ENCODE peak calls at places on chromosomes 11 and 22, in eight cellular contexts. B, N, M, U, Z, J, Q and F are unnamed samples.
A peak's percentile ranks its signal among the peaks of the same experiment; 100 is the strongest.

GRCh38 chr11:10544491-10545470 is 3.8 kb upstream of the RNF141 start:
- DNase-seq in J (no peak), B (no peak), Q (no peak), N (no peak), U (no peak), M (no peak), Z (no peak), F (no peak)

GRCh38 chr11:121930004-121930965 is 185.7 kb downstream of the BLID start:
- DNase-seq in J (no peak), Q (no peak), M (no peak), B (no peak), Z (no peak), U (no peak), N (no peak), F (peak; percentile 22)

GRCh38 chr11:75921808-75922207 is 106.8 kb downstream of the UVRAG start:
- DNase-seq in J (no peak), Q (no peak), Z (no peak), N (no peak), M (no peak), B (no peak), U (no peak), F (no peak)

GRCh38 chr11:47980093-47980906 is at the start of gene PTPRJ:
- DNase-seq in B (peak; percentile 27), M (peak; percentile 46), Z (peak; percentile 88), J (peak; percentile 73), N (no peak), Q (peak; percentile 63), U (peak; percentile 67), F (peak; percentile 82)

GRCh38 chr11:116840746-116841296 is 3.4 kb upstream of the APOA1 start:
- DNase-seq in B (no peak), M (no peak), U (peak; percentile 37), Q (peak; percentile 10), N (no peak), J (no peak), Z (no peak), F (no peak)

GRCh38 chr11:118883368-118884071 is at the start of gene CXCR5:
- DNase-seq in B (no peak), M (peak; percentile 47), Z (no peak), U (no peak), N (no peak), Q (no peak), J (no peak), F (no peak)

GRCh38 chr11:114564836-114565235 is 5.2 kb upstream of the NXPE1 start:
- DNase-seq in J (no peak), U (no peak), Z (no peak), Q (no peak), B (no peak), N (no peak), M (no peak), F (no peak)

GRCh38 chr11:59135648-59136461 is 6.8 kb upstream of the FAM111A start:
- DNase-seq in B (peak; percentile 79), Q (peak; percentile 79), U (peak; percentile 88), M (peak; percentile 81), J (peak; percentile 77), Z (peak; percentile 97), N (peak; percentile 49), F (peak; percentile 81)

GRCh38 chr11:126878892-126879291 is 121.7 kb downstream of the KIRREL3 start:
- DNase-seq in N (no peak), J (no peak), B (no peak), Z (no peak), U (no peak), M (no peak), Q (no peak), F (no peak)

GRCh38 chr11:60831143-60831500 is 10.8 kb upstream of the CCDC86 start:
- DNase-seq in M (peak; percentile 83), N (peak; percentile 68), Z (peak; percentile 96), U (peak; percentile 83), J (peak; percentile 83), Q (peak; percentile 85), B (peak; percentile 80), F (peak; percentile 85)

DNA sequence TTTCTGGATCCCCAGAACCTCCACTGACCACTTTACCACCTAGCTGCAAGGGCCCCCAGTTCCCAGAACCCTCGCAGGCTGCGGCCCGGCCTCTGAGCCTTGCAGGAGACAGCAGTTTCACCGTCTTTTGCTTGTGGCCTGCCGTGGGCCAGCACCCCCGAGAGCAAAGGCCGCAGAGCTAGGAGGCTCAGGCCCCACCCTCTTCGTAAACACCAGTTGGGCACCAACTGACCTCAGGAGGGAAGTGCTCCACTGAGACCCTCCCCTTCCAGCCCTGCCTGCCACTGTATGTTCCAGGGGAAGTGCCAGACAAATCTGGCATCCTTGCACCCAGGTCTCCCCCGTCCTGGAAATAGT is 23.3 kb upstream of the CREB3L1 start:
- DNase-seq in Z (no peak), M (no peak), B (no peak), N (no peak), U (no peak), Q (no peak), J (no peak), F (no peak)
- TF ChIP-seq CTCF in Z (no peak), M (no peak), B (no peak), N (no peak), U (no peak), Q (no peak), J (no peak), F (no peak)

GRCh38 chr11:94128171-94128745 is 383 bp upstream of the PANX1 start:
- DNase-seq in Z (peak; percentile 87), B (no peak), U (no peak), Q (no peak), N (no peak), J (no peak), M (peak; percentile 49), F (no peak)

GRCh38 chr11:94128746-94129504 is at the start of gene PANX1:
- DNase-seq in Q (peak; percentile 74), U (peak; percentile 90), J (peak; percentile 61), Z (peak; percentile 95), B (peak; percentile 78), N (peak; percentile 54), M (peak; percentile 83), F (peak; percentile 88)

GRCh38 chr11:94130589-94131362 is 2.1 kb downstream of the PANX1 start:
- DNase-seq in N (no peak), J (no peak), Q (no peak), U (no peak), Z (peak; percentile 87), B (peak; percentile 31), M (no peak), F (no peak)

GRCh38 chr11:94131363-94132115 is 2.9 kb downstream of the PANX1 start:
- DNase-seq in M (peak; percentile 62), J (no peak), N (no peak), B (peak; percentile 56), Q (peak; percentile 59), U (no peak), Z (no peak), F (peak; percentile 59)

DNA sequence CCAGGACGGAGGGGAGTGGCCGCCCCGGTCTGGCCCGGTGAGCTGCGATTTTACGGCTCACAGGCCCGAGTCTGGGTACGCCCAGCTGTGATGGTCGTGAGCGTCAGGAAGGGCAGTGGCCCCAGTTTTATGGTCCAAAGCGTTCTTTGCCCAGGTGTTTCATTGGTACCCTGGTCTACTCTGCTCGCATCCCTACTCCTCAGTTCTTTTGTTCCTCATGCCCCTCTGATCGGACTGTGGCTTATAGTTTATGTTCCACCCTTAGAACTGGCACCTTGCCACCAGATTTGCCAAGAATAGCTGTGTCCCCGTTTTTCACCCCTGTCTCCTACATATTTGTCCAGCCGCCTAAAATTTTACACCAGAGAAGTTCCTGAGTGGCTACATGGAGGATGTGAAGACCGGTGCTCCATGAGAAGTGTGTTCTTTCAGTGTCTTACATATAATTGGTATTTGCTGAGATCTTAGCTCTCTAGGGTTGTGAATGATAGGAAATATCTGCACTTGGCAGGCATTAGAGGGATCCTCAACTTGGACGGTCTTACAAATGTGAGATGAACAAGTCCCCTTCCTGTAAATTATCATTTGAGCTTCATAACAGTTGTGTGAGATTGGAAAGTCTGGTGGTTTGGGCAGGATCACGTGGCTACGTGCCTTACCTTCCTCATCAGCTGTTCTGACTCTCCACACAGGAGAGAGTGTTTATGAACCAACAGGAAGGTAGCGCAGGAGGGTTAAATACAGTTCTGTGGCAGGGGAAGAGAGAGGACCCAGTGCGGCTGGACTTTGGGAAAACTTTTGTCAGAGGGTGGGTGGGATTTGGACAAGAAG is 1.1 kb downstream of the PANX1 start:
- DNase-seq in B (no peak), Q (peak; percentile 52), N (peak; percentile 56), M (no peak), Z (no peak), J (no peak), U (no peak), F (no peak)
- TF ChIP-seq POLR2A in B (no peak), Q (no peak), N (no peak), M (no peak), Z (no peak), J (no peak), U (no peak), F (no peak)

GRCh38 chr22:50606126-50606525 is 5.5 kb downstream of the MAPK8IP2 start:
- DNase-seq in Q (no peak), U (peak; percentile 31), Z (no peak), J (no peak), B (no peak), M (no peak), N (no peak), F (no peak)
- TF ChIP-seq CTCF in Q (no peak), U (no peak), Z (no peak), J (no peak), B (no peak), M (no peak), N (no peak), F (no peak)

GRCh38 chr22:22027955-22028354 is 45.4 kb upstream of the TOP3B start:
- DNase-seq in U (no peak), B (no peak), M (no peak), J (no peak), Z (no peak), N (no peak), Q (no peak), F (no peak)

GRCh38 chr22:22024440-22024839 is 41.9 kb upstream of the TOP3B start:
- DNase-seq in U (no peak), J (no peak), M (no peak), Z (no peak), B (no peak), Q (no peak), N (no peak), F (no peak)

GRCh38 chr22:22023581-22024137 is 41.1 kb upstream of the TOP3B start:
- DNase-seq in N (no peak), B (no peak), Z (no peak), M (no peak), Q (no peak), U (no peak), J (no peak), F (no peak)

GRCh38 chr22:22026157-22026831 is 43.7 kb upstream of the TOP3B start:
- DNase-seq in B (no peak), Q (no peak), J (no peak), U (no peak), M (no peak), N (no peak), Z (no peak), F (no peak)

DNA sequence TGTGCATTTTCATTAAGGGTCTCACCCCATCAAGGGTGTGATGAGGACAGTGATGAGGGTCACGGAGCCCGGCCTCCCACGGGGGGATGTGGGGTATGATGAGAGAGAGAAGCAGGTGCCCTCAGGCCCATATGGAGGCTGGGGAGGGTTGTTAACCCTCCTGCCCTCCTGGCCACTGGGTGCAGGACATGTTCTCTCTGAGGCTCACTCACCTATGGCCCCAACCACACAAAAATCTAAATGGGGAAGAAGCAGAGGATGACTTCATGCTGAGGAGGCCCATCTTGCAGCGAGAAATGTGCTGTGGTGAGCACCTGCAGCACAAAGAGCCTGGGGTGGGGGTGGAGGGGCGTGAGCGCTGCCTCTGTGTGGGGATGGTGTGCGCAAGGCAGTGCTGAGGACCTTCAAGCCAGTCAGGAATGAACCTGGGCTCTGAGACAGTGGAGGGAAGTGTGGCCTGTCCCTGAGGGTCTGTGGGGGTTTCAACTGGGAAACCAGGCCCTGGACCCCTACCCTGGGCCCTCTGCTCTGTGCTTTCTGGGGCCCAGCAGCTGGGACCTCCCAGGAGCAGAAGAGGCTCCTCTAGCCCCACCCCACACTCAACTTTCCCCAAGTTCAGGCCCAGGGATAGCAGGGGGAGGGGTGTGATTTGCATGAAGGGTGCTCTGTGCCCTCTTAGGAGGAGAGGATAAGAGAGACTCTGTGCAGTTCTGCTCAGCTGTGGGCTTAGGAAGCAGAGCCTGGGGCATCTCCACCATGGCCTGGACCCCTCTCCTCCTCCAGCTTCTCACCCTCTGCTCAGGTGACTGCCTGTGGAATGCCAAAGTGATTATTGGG is 43.0 kb upstream of the TOP3B start:
- DNase-seq in B (no peak), M (no peak), N (no peak), Q (no peak), J (no peak), Z (no peak), U (no peak), F (no peak)
- TF ChIP-seq POLR2A in B (no peak), M (no peak), N (no peak), Q (no peak), J (no peak), Z (no peak), U (no peak), F (no peak)